ENCODE peak calls at places on chromosomes 7 and 10, in seven cellular contexts. One of them, this sample, is unnamed.

GRCh38 chr7:158264881-158265742 is 322.5 kb downstream of the PTPRN2 start:
- DNase-seq in left lobe of liver: no peak
- DNase-seq in GM13977: no peak
- DNase-seq in Right ventricle myocardium superior: no peak
- DNase-seq in RPMI8226: no peak
- DNase-seq in H54: no peak
- DNase-seq in hypothalamus: no peak
- DNase-seq in this sample: no peak

GRCh38 chr7:7653568-7654187 is 13.1 kb downstream of the UMAD1 start:
- DNase-seq in left lobe of liver: no peak
- DNase-seq in GM13977: no peak
- DNase-seq in Right ventricle myocardium superior: no peak
- DNase-seq in RPMI8226: peak; percentile 54
- DNase-seq in H54: peak; percentile 26
- DNase-seq in hypothalamus: no peak
- DNase-seq in this sample: no peak

GRCh38 chr10:113438660-113439059 is 114.2 kb upstream of the HABP2 start:
- DNase-seq in left lobe of liver: no peak
- DNase-seq in GM13977: no peak
- DNase-seq in Right ventricle myocardium superior: no peak
- DNase-seq in RPMI8226: no peak
- DNase-seq in H54: peak; percentile 13
- DNase-seq in hypothalamus: no peak
- DNase-seq in this sample: no peak

GRCh38 chr7:103988468-103989199 is 824 bp downstream of the RELN start:
- DNase-seq in left lobe of liver: no peak
- DNase-seq in GM13977: no peak
- DNase-seq in Right ventricle myocardium superior: no peak
- DNase-seq in RPMI8226: no peak
- DNase-seq in H54: no peak
- DNase-seq in hypothalamus: no peak
- DNase-seq in this sample: no peak

GRCh38 chr10:109967739-109968088 is 40.1 kb upstream of the ADD3 start:
- DNase-seq in left lobe of liver: no peak
- DNase-seq in GM13977: no peak
- DNase-seq in Right ventricle myocardium superior: no peak
- DNase-seq in RPMI8226: no peak
- DNase-seq in H54: no peak
- DNase-seq in hypothalamus: no peak
- DNase-seq in this sample: no peak

GRCh38 chr7:55078465-55079372 is 59.9 kb downstream of the EGFR start:
- DNase-seq in left lobe of liver: no peak
- DNase-seq in GM13977: no peak
- DNase-seq in Right ventricle myocardium superior: no peak
- DNase-seq in RPMI8226: no peak
- DNase-seq in H54: no peak
- DNase-seq in hypothalamus: no peak
- DNase-seq in this sample: no peak

GRCh38 chr10:113261130-113261529 is 291.7 kb upstream of the HABP2 start:
- DNase-seq in left lobe of liver: no peak
- DNase-seq in GM13977: no peak
- DNase-seq in Right ventricle myocardium superior: no peak
- DNase-seq in RPMI8226: peak; percentile 9
- DNase-seq in H54: no peak
- DNase-seq in hypothalamus: no peak
- DNase-seq in this sample: no peak

GRCh38 chr7:39958038-39958437 is 8.0 kb downstream of the CDK13 start:
- DNase-seq in left lobe of liver: no peak
- DNase-seq in GM13977: no peak
- DNase-seq in Right ventricle myocardium superior: no peak
- DNase-seq in RPMI8226: no peak
- DNase-seq in H54: no peak
- DNase-seq in hypothalamus: no peak
- DNase-seq in this sample: no peak

GRCh38 chr7:108196004-108196403 is 65.8 kb upstream of the LAMB4 start:
- DNase-seq in left lobe of liver: no peak
- DNase-seq in GM13977: no peak
- DNase-seq in Right ventricle myocardium superior: no peak
- DNase-seq in RPMI8226: peak; percentile 19
- DNase-seq in H54: no peak
- DNase-seq in hypothalamus: no peak
- DNase-seq in this sample: no peak

GRCh38 chr7:12987238-12987637 is 299.8 kb downstream of the ARL4A start:
- DNase-seq in left lobe of liver: no peak
- DNase-seq in GM13977: no peak
- DNase-seq in Right ventricle myocardium superior: no peak
- DNase-seq in RPMI8226: no peak
- DNase-seq in H54: no peak
- DNase-seq in hypothalamus: no peak
- DNase-seq in this sample: no peak